ENCODE peak calls at places on chromosomes 2 and 18, in six cellular contexts. One of them, this sample, is unnamed.
A peak's percentile ranks its signal among the peaks of the same experiment; 100 is the strongest.

GRCh38 chr2:169891593-169892298 is 64.5 kb downstream of the UBR3 start:
- DNase-seq in activated naive CD4-positive, alpha-beta T cell treated with Interleukin-2 at 50 U/mL for 16 hours: no peak
- DNase-seq in endodermal cell: no peak
- DNase-seq in HTR-8/SVneo: no peak
- DNase-seq in AG20443: no peak
- DNase-seq in G401: no peak
- DNase-seq in this sample: no peak

GRCh38 chr2:202429164-202429980 is 53.2 kb downstream of the BMPR2 start:
- DNase-seq in activated naive CD4-positive, alpha-beta T cell treated with Interleukin-2 at 50 U/mL for 16 hours: no peak
- DNase-seq in HTR-8/SVneo: peak; percentile 36
- DNase-seq in AG20443: peak; percentile 9
- DNase-seq in G401: no peak
- DNase-seq in endodermal cell: no peak
- DNase-seq in this sample: no peak

GRCh38 chr2:72883356-72883962 is 3.7 kb upstream of the SPR start:
- DNase-seq in G401: no peak
- DNase-seq in AG20443: peak; percentile 65
- DNase-seq in endodermal cell: peak; percentile 90
- DNase-seq in HTR-8/SVneo: peak; percentile 54
- DNase-seq in activated naive CD4-positive, alpha-beta T cell treated with Interleukin-2 at 50 U/mL for 16 hours: no peak
- DNase-seq in this sample: peak; percentile 65

GRCh38 chr2:235594041-235594440 is 100.2 kb downstream of the AGAP1 start:
- DNase-seq in activated naive CD4-positive, alpha-beta T cell treated with Interleukin-2 at 50 U/mL for 16 hours: no peak
- DNase-seq in HTR-8/SVneo: peak; percentile 72
- DNase-seq in endodermal cell: no peak
- DNase-seq in G401: peak; percentile 88
- DNase-seq in AG20443: peak; percentile 56
- DNase-seq in this sample: peak; percentile 77

GRCh38 chr2:158665536-158666302 is 129.4 kb upstream of the DAPL1 start:
- DNase-seq in AG20443: no peak
- DNase-seq in HTR-8/SVneo: no peak
- DNase-seq in activated naive CD4-positive, alpha-beta T cell treated with Interleukin-2 at 50 U/mL for 16 hours: no peak
- DNase-seq in G401: peak; percentile 40
- DNase-seq in endodermal cell: no peak
- DNase-seq in this sample: no peak

GRCh38 chr18:46754661-46755292 is 2.1 kb downstream of the ST8SIA5 start:
- DNase-seq in HTR-8/SVneo: no peak
- DNase-seq in activated naive CD4-positive, alpha-beta T cell treated with Interleukin-2 at 50 U/mL for 16 hours: no peak
- DNase-seq in G401: peak; percentile 96
- DNase-seq in endodermal cell: peak; percentile 80
- DNase-seq in AG20443: no peak
- DNase-seq in this sample: peak; percentile 45

GRCh38 chr2:179268277-179268935 is 3.8 kb upstream of the SESTD1 start:
- DNase-seq in HTR-8/SVneo: no peak
- DNase-seq in activated naive CD4-positive, alpha-beta T cell treated with Interleukin-2 at 50 U/mL for 16 hours: peak; percentile 21
- DNase-seq in AG20443: peak; percentile 61
- DNase-seq in endodermal cell: no peak
- DNase-seq in G401: no peak
- DNase-seq in this sample: peak; percentile 65

GRCh38 chr2:23901966-23902942 is 24.7 kb downstream of the ATAD2B start:
- DNase-seq in endodermal cell: no peak
- DNase-seq in activated naive CD4-positive, alpha-beta T cell treated with Interleukin-2 at 50 U/mL for 16 hours: no peak
- DNase-seq in HTR-8/SVneo: no peak
- DNase-seq in AG20443: peak; percentile 37
- DNase-seq in G401: no peak
- DNase-seq in this sample: no peak

GRCh38 chr2:86764661-86765307 is 25.9 kb downstream of the CD8A start:
- DNase-seq in AG20443: peak; percentile 68
- DNase-seq in activated naive CD4-positive, alpha-beta T cell treated with Interleukin-2 at 50 U/mL for 16 hours: no peak
- DNase-seq in G401: peak; percentile 77
- DNase-seq in HTR-8/SVneo: peak; percentile 61
- DNase-seq in endodermal cell: peak; percentile 72
- DNase-seq in this sample: peak; percentile 68

GRCh38 chr2:169658877-169659276 is 35.3 kb downstream of the CFAP210 start:
- DNase-seq in AG20443: no peak
- DNase-seq in endodermal cell: no peak
- DNase-seq in HTR-8/SVneo: no peak
- DNase-seq in G401: no peak
- DNase-seq in activated naive CD4-positive, alpha-beta T cell treated with Interleukin-2 at 50 U/mL for 16 hours: no peak
- DNase-seq in this sample: no peak

GRCh38 chr2:8889978-8890377 is 52.6 kb upstream of the KIDINS220 start:
- DNase-seq in activated naive CD4-positive, alpha-beta T cell treated with Interleukin-2 at 50 U/mL for 16 hours: no peak
- DNase-seq in G401: no peak
- DNase-seq in HTR-8/SVneo: no peak
- DNase-seq in AG20443: no peak
- DNase-seq in endodermal cell: no peak
- DNase-seq in this sample: no peak

GRCh38 chr2:202122975-202123765 is 50.1 kb downstream of the KIAA2012 start:
- DNase-seq in endodermal cell: no peak
- DNase-seq in AG20443: peak; percentile 53
- DNase-seq in HTR-8/SVneo: no peak
- DNase-seq in G401: peak; percentile 69
- DNase-seq in activated naive CD4-positive, alpha-beta T cell treated with Interleukin-2 at 50 U/mL for 16 hours: no peak
- DNase-seq in this sample: no peak

GRCh38 chr2:71672011-71672639 is 218.8 kb downstream of the DYSF start:
- DNase-seq in HTR-8/SVneo: no peak
- DNase-seq in G401: no peak
- DNase-seq in activated naive CD4-positive, alpha-beta T cell treated with Interleukin-2 at 50 U/mL for 16 hours: no peak
- DNase-seq in AG20443: peak; percentile 29
- DNase-seq in endodermal cell: peak; percentile 83
- DNase-seq in this sample: peak; percentile 49

GRCh38 chr18:48777026-48777736 is 173.6 kb downstream of the SMAD7 start:
- DNase-seq in HTR-8/SVneo: peak; percentile 74
- DNase-seq in AG20443: peak; percentile 82
- DNase-seq in G401: no peak
- DNase-seq in activated naive CD4-positive, alpha-beta T cell treated with Interleukin-2 at 50 U/mL for 16 hours: peak; percentile 71
- DNase-seq in endodermal cell: peak; percentile 92
- DNase-seq in this sample: peak; percentile 82

GRCh38 chr2:96408631-96409542 is 73.3 kb downstream of the NCAPH start:
- DNase-seq in G401: peak; percentile 79
- DNase-seq in HTR-8/SVneo: no peak
- DNase-seq in activated naive CD4-positive, alpha-beta T cell treated with Interleukin-2 at 50 U/mL for 16 hours: no peak
- DNase-seq in AG20443: no peak
- DNase-seq in endodermal cell: no peak
- DNase-seq in this sample: no peak

GRCh38 chr2:224711381-224711780 is 4.8 kb downstream of the CCDC195 start:
- DNase-seq in AG20443: no peak
- DNase-seq in HTR-8/SVneo: no peak
- DNase-seq in endodermal cell: no peak
- DNase-seq in G401: no peak
- DNase-seq in activated naive CD4-positive, alpha-beta T cell treated with Interleukin-2 at 50 U/mL for 16 hours: no peak
- DNase-seq in this sample: no peak

GRCh38 chr2:98157557-98157956 is 70.6 kb downstream of the VWA3B start:
- DNase-seq in HTR-8/SVneo: peak; percentile 33
- DNase-seq in AG20443: no peak
- DNase-seq in endodermal cell: peak; percentile 84
- DNase-seq in G401: no peak
- DNase-seq in activated naive CD4-positive, alpha-beta T cell treated with Interleukin-2 at 50 U/mL for 16 hours: no peak
- DNase-seq in this sample: peak; percentile 60

GRCh38 chr2:131067465-131067864 is 25.8 kb downstream of the FAM168B start:
- DNase-seq in AG20443: no peak
- DNase-seq in G401: no peak
- DNase-seq in HTR-8/SVneo: no peak
- DNase-seq in activated naive CD4-positive, alpha-beta T cell treated with Interleukin-2 at 50 U/mL for 16 hours: no peak
- DNase-seq in endodermal cell: no peak
- DNase-seq in this sample: no peak

GRCh38 chr2:234677758-234678538 is 181.1 kb upstream of the ARL4C start:
- DNase-seq in activated naive CD4-positive, alpha-beta T cell treated with Interleukin-2 at 50 U/mL for 16 hours: no peak
- DNase-seq in HTR-8/SVneo: no peak
- DNase-seq in endodermal cell: peak; percentile 21
- DNase-seq in AG20443: peak; percentile 28
- DNase-seq in G401: no peak
- DNase-seq in this sample: no peak

GRCh38 chr2:231643494-231643888 is 50.8 kb downstream of the TEX44 start:
- DNase-seq in G401: no peak
- DNase-seq in AG20443: no peak
- DNase-seq in HTR-8/SVneo: no peak
- DNase-seq in activated naive CD4-positive, alpha-beta T cell treated with Interleukin-2 at 50 U/mL for 16 hours: no peak
- DNase-seq in endodermal cell: no peak
- DNase-seq in this sample: no peak

This sample was measured in mesendoderm.